ENCODE peak calls at places on chromosome 17, in eight cellular contexts. F is stimulated activated naive CD8-positive, alpha-beta T cell treated with anti-CD3 and anti-CD28 coated beads, Interleukin-15, amount 100 ng/mL, for 72 hours; S is Daoy; T is Right ventricle myocardium superior; J is NAMALWA; G is RCC 7860; P is T-helper 1 cell; C is effector CD4-positive, alpha-beta T cell. M is an unnamed sample.

GRCh38 chr17:60127068-60128064 is 22.4 kb upstream of the CA4 start:
- DNase-seq in T (no peak), F (no peak), G (no peak), C (no peak), P (no peak), S (no peak), J (no peak), M (no peak)

GRCh38 chr17:15261063-15261817 is 3.9 kb downstream of the PMP22 start:
- DNase-seq in F (peak), P (no peak), T (peak), G (peak), S (peak), J (no peak), C (no peak), M (no peak)

GRCh38 chr17:81905424-81905875 is 3.4 kb downstream of the NPB start:
- DNase-seq in T (no peak), C (no peak), G (no peak), J (no peak), P (no peak), S (no peak), F (no peak), M (no peak)

GRCh38 chr17:36921131-36921851 is 16.0 kb upstream of the LHX1 start:
- DNase-seq in F (peak), G (peak), C (no peak), S (peak), T (no peak), P (peak), J (no peak), M (no peak)

GRCh38 chr17:58402047-58402446 is 15.3 kb downstream of the RNF43 start:
- DNase-seq in P (peak), C (no peak), F (no peak), T (no peak), S (peak), J (no peak), G (peak), M (no peak)

GRCh38 chr17:78378225-78379133 is at the start of gene PGS1:
- DNase-seq in F (peak), C (peak), S (peak), P (peak), T (peak), J (peak), G (peak), M (peak)

GRCh38 chr17:1627219-1627986 is 1.2 kb downstream of the SLC43A2 start:
- DNase-seq in F (no peak), G (no peak), S (no peak), J (peak), C (no peak), T (no peak), P (no peak), M (no peak)

GRCh38 chr17:76805319-76805718 is 62.9 kb upstream of the MGAT5B start:
- DNase-seq in F (no peak), P (no peak), S (no peak), G (no peak), T (no peak), C (no peak), J (no peak), M (no peak)

GRCh38 chr17:44218344-44219125 is 940 bp downstream of the UBTF start:
- DNase-seq in T (peak), J (peak), C (peak), F (peak), G (peak), P (peak), S (peak), M (peak)

GRCh38 chr17:74864866-74865395 is 5.2 kb upstream of the GRIN2C start:
- DNase-seq in T (peak), J (peak), F (peak), C (peak), S (peak), P (peak), G (peak), M (peak)

GRCh38 chr17:72977768-72978417 is 114.6 kb downstream of the SLC39A11 start:
- DNase-seq in T (no peak), S (peak), P (no peak), G (peak), J (no peak), C (no peak), F (no peak), M (no peak)

GRCh38 chr17:17256316-17256715 is 19.3 kb upstream of the FLCN start:
- DNase-seq in T (no peak), J (no peak), P (no peak), G (no peak), C (no peak), S (no peak), F (no peak), M (no peak)

GRCh38 chr17:81859906-81860755 is at the start of gene P4HB:
- DNase-seq in P (peak), F (no peak), G (no peak), S (no peak), C (no peak), J (no peak), T (no peak), M (no peak)

GRCh38 chr17:4956493-4957061 is 5.7 kb downstream of the ENO3 start:
- DNase-seq in P (peak), C (peak), S (no peak), F (no peak), T (peak), J (no peak), G (no peak), M (no peak)

GRCh38 chr17:38897671-38898290 is 27.6 kb upstream of the LASP1NB start:
- DNase-seq in T (peak), P (no peak), J (no peak), C (no peak), S (no peak), F (no peak), G (no peak), M (no peak)

GRCh38 chr17:8162232-8162996 is at the start of gene VAMP2:
- DNase-seq in F (peak), P (peak), G (no peak), T (peak), J (peak), S (peak), C (peak), M (peak)

GRCh38 chr17:47305302-47305923 is 18.3 kb upstream of the EFCAB13 start:
- DNase-seq in P (no peak), G (peak), J (no peak), T (no peak), C (no peak), S (peak), F (no peak), M (no peak)